ENCODE peak calls at places on chromosomes 6 and 20, in ten cellular contexts. F is ovary, T is B cell, A is retinal pigment epithelial cell, B is Panc1, P is GM23338, O is AG09309, E is progenitor cell of endocrine pancreas, R is foreskin fibroblast, Y is tibial nerve. G is an unnamed sample.

GRCh38 chr6:5179917-5180316 is 80.8 kb downstream of the LYRM4 start:
- DNase-seq in F (no peak), T (no peak), A (no peak), B (no peak), P (no peak), O (no peak), E (no peak), R (no peak), Y (no peak), G (no peak)

GRCh38 chr6:120774275-120774674 is 560.0 kb downstream of the TBC1D32 start:
- DNase-seq in F (no peak), T (no peak), A (peak), B (no peak), P (no peak), O (no peak), E (no peak), R (no peak), Y (no peak), G (no peak)

GRCh38 chr6:163529605-163530004 is 115.1 kb downstream of the QKI start:
- DNase-seq in F (no peak), T (no peak), A (peak), B (no peak), P (no peak), O (peak), E (no peak), R (peak), Y (no peak), G (no peak)

GRCh38 chr6:85892346-85892745 is 249.7 kb upstream of the SYNCRIP start:
- DNase-seq in F (no peak), T (no peak), A (no peak), B (no peak), P (peak), O (no peak), E (no peak), R (no peak), Y (no peak), G (no peak)

GRCh38 chr6:99746261-99746895 is 139.7 kb downstream of the PRDM13 start:
- DNase-seq in F (no peak), T (peak), A (peak), B (peak), P (peak), O (peak), E (peak), R (peak), Y (peak), G (no peak)

GRCh38 chr6:139029470-139030210 is 1.1 kb downstream of the ABRACL start:
- DNase-seq in F (peak), T (peak), A (no peak), B (no peak), P (peak), O (no peak), E (peak), R (peak), Y (peak), G (peak)

GRCh38 chr6:146357578-146358340 is 185.9 kb upstream of the RAB32 start:
- DNase-seq in F (no peak), T (no peak), A (peak), B (peak), P (no peak), O (peak), E (no peak), R (peak), Y (no peak), G (no peak)

GRCh38 chr6:49333345-49334120 is 129.5 kb downstream of the MMUT start:
- DNase-seq in F (no peak), T (no peak), A (no peak), B (no peak), P (no peak), O (no peak), E (no peak), R (peak), Y (no peak), G (no peak)

GRCh38 chr20:25321991-25322390 is 68.6 kb downstream of the ABHD12 start:
- DNase-seq in F (no peak), T (no peak), A (no peak), B (no peak), P (no peak), O (no peak), E (no peak), R (no peak), Y (no peak), G (no peak)

GRCh38 chr6:107173779-107174178 is 58.5 kb upstream of the BEND3 start:
- DNase-seq in F (no peak), T (no peak), A (no peak), B (no peak), P (no peak), O (no peak), E (no peak), R (peak), Y (no peak), G (peak)

GRCh38 chr6:11224966-11225463 is 7.5 kb downstream of the NEDD9 start:
- DNase-seq in F (no peak), T (no peak), A (no peak), B (no peak), P (no peak), O (no peak), E (no peak), R (no peak), Y (no peak), G (no peak)

GRCh38 chr6:14386263-14386981 is 268.9 kb downstream of the CD83 start:
- DNase-seq in F (no peak), T (peak), A (no peak), B (no peak), P (no peak), O (no peak), E (no peak), R (no peak), Y (no peak), G (no peak)

GRCh38 chr6:138817799-138818198 is 21.9 kb downstream of the ECT2L start:
- DNase-seq in F (no peak), T (no peak), A (no peak), B (no peak), P (peak), O (peak), E (peak), R (peak), Y (no peak), G (no peak)

GRCh38 chr6:10413850-10414765 is 766 bp downstream of the TFAP2A start:
- DNase-seq in F (no peak), T (no peak), A (no peak), B (no peak), P (peak), O (no peak), E (no peak), R (peak), Y (no peak), G (peak)

GRCh38 chr6:78867370-78868040 is at the start of gene IRAK1BP1:
- DNase-seq in F (peak), T (peak), A (peak), B (peak), P (peak), O (peak), E (peak), R (peak), Y (peak), G (peak)

GRCh38 chr6:165726915-165727314 is 63.9 kb upstream of the PDE10A start:
- DNase-seq in F (no peak), T (no peak), A (no peak), B (no peak), P (peak), O (no peak), E (no peak), R (no peak), Y (no peak), G (no peak)

GRCh38 chr6:34243901-34244884 is 4.6 kb downstream of the SMIM29 start:
- DNase-seq in F (peak), T (peak), A (peak), B (no peak), P (peak), O (peak), E (no peak), R (peak), Y (peak), G (no peak)

GRCh38 chr6:170063851-170064617 is 226.8 kb downstream of the DLL1 start:
- DNase-seq in F (peak), T (no peak), A (no peak), B (no peak), P (no peak), O (no peak), E (no peak), R (no peak), Y (no peak), G (peak)

GRCh38 chr20:13990465-13990864 is at the start of gene SEL1L2:
- DNase-seq in F (no peak), T (no peak), A (no peak), B (no peak), P (peak), O (no peak), E (no peak), R (no peak), Y (no peak), G (no peak)

GRCh38 chr20:56957737-56958553 is 308.5 kb downstream of the BMP7 start:
- DNase-seq in F (no peak), T (no peak), A (no peak), B (no peak), P (peak), O (no peak), E (no peak), R (no peak), Y (no peak), G (no peak)

GRCh38 chr6:4280721-4281120 is 145.3 kb upstream of the ECI2 start:
- DNase-seq in F (no peak), T (peak), A (peak), B (no peak), P (no peak), O (peak), E (no peak), R (peak), Y (no peak), G (no peak)

GRCh38 chr6:133590814-133591213 is 298.1 kb upstream of the TCF21 start:
- DNase-seq in F (no peak), T (no peak), A (no peak), B (no peak), P (no peak), O (no peak), E (no peak), R (no peak), Y (no peak), G (no peak)

GRCh38 chr6:44058617-44059358 is 68.5 kb downstream of the MRPL14 start:
- DNase-seq in F (no peak), T (no peak), A (peak), B (peak), P (no peak), O (peak), E (no peak), R (peak), Y (no peak), G (no peak)

GRCh38 chr6:122798099-122798641 is 9.1 kb downstream of the SMPDL3A start:
- DNase-seq in F (no peak), T (no peak), A (no peak), B (peak), P (no peak), O (no peak), E (no peak), R (peak), Y (no peak), G (no peak)

GRCh38 chr6:144266091-144266649 is 19.0 kb upstream of the UTRN start:
- DNase-seq in F (peak), T (no peak), A (peak), B (no peak), P (peak), O (peak), E (no peak), R (peak), Y (peak), G (no peak)

GRCh38 chr6:130778946-130779657 is 48.1 kb upstream of the SMLR1 start:
- DNase-seq in F (no peak), T (no peak), A (peak), B (no peak), P (no peak), O (peak), E (no peak), R (peak), Y (peak), G (no peak)

GRCh38 chr6:104704191-104704590 is 155.5 kb downstream of the HACE1 start:
- DNase-seq in F (no peak), T (no peak), A (no peak), B (no peak), P (no peak), O (no peak), E (no peak), R (no peak), Y (no peak), G (no peak)

GRCh38 chr20:56166781-56167465 is 81.6 kb upstream of the MC3R start:
- DNase-seq in F (no peak), T (no peak), A (no peak), B (no peak), P (no peak), O (no peak), E (no peak), R (no peak), Y (no peak), G (no peak)

GRCh38 chr20:17226410-17227198 is at the start of gene PCSK2:
- DNase-seq in F (peak), T (no peak), A (peak), B (no peak), P (peak), O (no peak), E (peak), R (peak), Y (no peak), G (no peak)

GRCh38 chr6:101396552-101397173 is 3.2 kb downstream of the GRIK2 start:
- DNase-seq in F (peak), T (peak), A (peak), B (no peak), P (peak), O (no peak), E (peak), R (peak), Y (peak), G (no peak)

GRCh38 chr6:8059129-8059528 is 5.1 kb downstream of the BLOC1S5 start:
- DNase-seq in F (no peak), T (peak), A (no peak), B (no peak), P (peak), O (no peak), E (no peak), R (no peak), Y (no peak), G (no peak)

GRCh38 chr6:116564296-116564695 is 7.0 kb upstream of the RWDD1 start:
- DNase-seq in F (no peak), T (no peak), A (no peak), B (no peak), P (no peak), O (peak), E (no peak), R (no peak), Y (no peak), G (no peak)

GRCh38 chr6:98824163-98824906 is 10.0 kb upstream of the POU3F2 start:
- DNase-seq in F (no peak), T (no peak), A (no peak), B (no peak), P (peak), O (no peak), E (no peak), R (no peak), Y (no peak), G (no peak)

GRCh38 chr20:61490721-61491120 is 238.7 kb downstream of the CDH4 start:
- DNase-seq in F (no peak), T (no peak), A (no peak), B (no peak), P (no peak), O (no peak), E (no peak), R (no peak), Y (no peak), G (no peak)

GRCh38 chr20:61488030-61488429 is 236.0 kb downstream of the CDH4 start:
- DNase-seq in F (no peak), T (no peak), A (no peak), B (no peak), P (no peak), O (no peak), E (no peak), R (no peak), Y (peak), G (no peak)

GRCh38 chr20:61483336-61484067 is 231.4 kb downstream of the CDH4 start:
- DNase-seq in F (no peak), T (no peak), A (no peak), B (no peak), P (no peak), O (no peak), E (no peak), R (no peak), Y (no peak), G (no peak)

GRCh38 chr20:61486198-61486597 is 234.1 kb downstream of the CDH4 start:
- DNase-seq in F (no peak), T (no peak), A (no peak), B (no peak), P (no peak), O (no peak), E (no peak), R (no peak), Y (no peak), G (no peak)

DNA sequence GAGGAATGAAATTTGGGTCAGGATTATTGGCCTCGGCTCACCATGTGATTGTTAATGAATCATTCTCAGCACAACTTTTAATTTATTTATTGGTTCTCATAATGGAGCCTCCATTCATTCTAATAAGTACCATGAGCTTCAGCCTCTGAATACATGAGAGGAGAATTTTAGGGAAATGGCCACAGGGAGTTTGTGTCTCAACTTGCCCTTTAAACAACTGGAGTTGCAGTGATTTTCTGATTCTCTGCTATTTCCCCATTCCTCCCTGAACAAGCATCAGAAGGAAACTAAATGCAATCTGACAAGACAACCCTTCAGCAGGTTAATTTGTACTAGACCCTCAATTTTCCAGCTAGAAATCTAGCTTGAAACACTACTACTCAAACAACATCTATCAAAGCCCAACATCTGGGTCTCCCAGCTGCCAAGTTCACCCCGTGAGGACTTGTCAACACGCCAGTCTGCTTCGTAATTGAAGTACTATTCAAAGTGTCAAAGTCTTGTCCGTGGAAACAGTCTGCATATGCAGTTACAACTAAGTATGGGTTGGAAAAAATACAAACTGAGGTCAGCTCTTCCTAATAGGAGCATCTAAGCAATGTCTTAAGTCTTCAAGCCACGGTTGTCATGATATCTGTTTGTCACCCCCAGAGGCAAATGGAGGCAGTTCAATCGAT is 235.4 kb downstream of the CDH4 start:
- DNase-seq in F (no peak), T (no peak), A (no peak), B (no peak), P (no peak), O (no peak), E (no peak), R (peak), Y (peak), G (no peak)
- TF ChIP-seq CTCF in F (no peak), T (no peak), A (no peak), B (no peak), P (no peak), O (no peak), E (no peak), R (no peak), Y (no peak), G (no peak)

GRCh38 chr20:38143646-38144554 is 21.2 kb downstream of the TGM2 start:
- DNase-seq in F (no peak), T (no peak), A (peak), B (no peak), P (no peak), O (peak), E (no peak), R (peak), Y (no peak), G (no peak)
- TF ChIP-seq CTCF in F (no peak), T (no peak), A (no peak), B (no peak), P (no peak), O (no peak), E (no peak), R (no peak), Y (no peak), G (no peak)

GRCh38 chr6:153814136-153814535 is 224.9 kb upstream of the OPRM1 start:
- DNase-seq in F (no peak), T (no peak), A (no peak), B (no peak), P (peak), O (no peak), E (no peak), R (no peak), Y (no peak), G (no peak)
- TF ChIP-seq CTCF in F (no peak), T (no peak), A (peak), B (no peak), P (peak), O (no peak), E (peak), R (no peak), Y (no peak), G (peak)

GRCh38 chr20:37902504-37903313 is at the start of gene VSTM2L:
- DNase-seq in F (no peak), T (peak), A (no peak), B (no peak), P (peak), O (peak), E (no peak), R (peak), Y (no peak), G (no peak)
- TF ChIP-seq CTCF in F (no peak), T (no peak), A (no peak), B (no peak), P (no peak), O (no peak), E (no peak), R (no peak), Y (no peak), G (no peak)

DNA sequence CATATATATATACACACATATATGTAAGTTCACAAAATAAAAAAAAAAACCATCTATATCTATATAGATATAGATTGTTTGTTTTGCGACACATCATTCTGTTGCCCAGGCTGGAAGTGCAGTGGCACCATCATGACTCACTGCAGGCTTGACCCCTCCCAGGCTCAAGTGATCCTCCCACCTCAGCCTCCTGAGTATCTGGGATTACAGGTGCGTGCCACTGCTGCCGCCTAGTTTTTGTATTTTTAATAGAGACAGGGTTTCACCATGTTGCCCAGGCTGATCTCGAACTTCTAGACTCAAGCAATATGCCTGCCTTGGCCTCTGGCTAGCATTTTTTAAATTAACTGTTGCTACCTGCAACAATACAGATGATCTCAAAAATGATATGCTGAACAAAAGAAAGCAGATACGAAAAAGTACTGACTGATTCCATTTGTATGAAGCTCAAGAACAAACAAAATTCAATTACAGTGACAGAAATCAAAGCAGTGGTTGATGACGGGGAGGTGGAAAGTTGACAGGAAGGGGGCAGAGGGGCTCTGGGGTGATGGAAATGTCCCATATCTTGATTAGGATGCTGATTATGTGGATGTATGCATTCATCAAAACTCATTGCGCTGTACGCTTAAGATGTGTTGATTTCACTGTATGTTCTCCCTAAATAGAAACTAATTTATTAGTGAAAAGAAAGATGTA is 49.6 kb downstream of the ATXN1 start:
- DNase-seq in F (no peak), T (no peak), A (no peak), B (peak), P (no peak), O (no peak), E (no peak), R (peak), Y (no peak), G (no peak)
- TF ChIP-seq CTCF in F (no peak), T (no peak), A (no peak), B (peak), P (no peak), O (no peak), E (no peak), R (no peak), Y (no peak), G (no peak)

DNA sequence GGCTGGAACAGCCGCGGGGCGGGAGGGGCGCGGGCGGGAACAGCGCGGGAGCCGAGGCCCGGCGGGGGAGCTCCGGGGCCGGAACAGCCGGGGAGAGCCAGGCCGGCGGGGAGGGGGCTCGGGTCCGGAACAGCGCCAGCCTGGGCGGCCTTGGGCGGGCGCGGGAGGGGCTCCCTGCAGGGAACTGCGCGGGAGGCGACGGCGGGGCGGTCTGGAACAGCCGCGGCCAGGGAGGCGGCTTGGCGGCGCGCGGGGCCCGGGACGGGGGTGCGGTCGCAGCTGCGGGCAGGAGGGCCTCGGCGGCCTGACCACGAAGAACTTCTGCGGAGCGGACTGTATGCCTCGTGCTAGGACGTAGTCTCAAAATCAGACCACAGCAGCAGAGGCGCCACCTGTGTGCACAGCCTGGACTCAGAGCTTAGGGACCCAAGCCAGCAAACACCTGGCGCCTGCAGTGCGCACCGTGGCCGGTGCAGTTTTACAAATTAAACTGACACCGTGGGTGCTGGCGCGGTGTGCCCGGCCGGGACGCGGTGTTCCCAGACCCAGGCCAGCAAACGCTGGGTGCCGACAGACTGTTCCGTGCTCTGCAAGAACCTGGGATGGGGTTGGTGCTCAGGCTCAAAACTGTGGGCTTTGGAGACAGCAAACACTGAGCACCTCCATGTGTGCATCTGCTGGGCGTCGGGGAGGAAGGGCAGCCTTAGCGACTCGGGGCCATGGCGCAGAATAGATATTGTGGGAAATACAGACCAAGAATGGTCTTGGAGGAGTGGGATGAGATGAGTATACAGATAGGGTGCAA is 572 bp downstream of the ZNF341 start:
- DNase-seq in F (no peak), T (no peak), A (no peak), B (no peak), P (peak), O (no peak), E (no peak), R (no peak), Y (peak), G (peak)
- TF ChIP-seq CTCF in F (no peak), T (no peak), A (no peak), B (no peak), P (no peak), O (no peak), E (peak), R (no peak), Y (no peak), G (no peak)